ENCODE peak calls at places on chromosomes 2 and 18, in seven cellular contexts. J, W, R, P, Q, Z and O are unnamed samples.

GRCh38 chr2:226050822-226051221 is 651.3 kb downstream of the NYAP2 start:
- DNase-seq in J (no peak), W (no peak), R (no peak), P (no peak), Q (no peak), Z (no peak), O (no peak)

GRCh38 chr2:144607899-144608477 is 88.1 kb upstream of the ZEB2 start:
- DNase-seq in J (no peak), W (no peak), R (no peak), P (no peak), Q (no peak), Z (peak; percentile 52), O (no peak)

GRCh38 chr2:88537640-88538039 is 85.1 kb upstream of the FOXI3 start:
- DNase-seq in J (no peak), W (no peak), R (no peak), P (no peak), Q (no peak), Z (no peak), O (no peak)

GRCh38 chr18:61935362-61935761 is 42.6 kb upstream of the RNF152 start:
- DNase-seq in J (no peak), W (no peak), R (no peak), P (no peak), Q (no peak), Z (no peak), O (no peak)

GRCh38 chr2:112959109-112959591 is 18.7 kb upstream of the IL36G start:
- DNase-seq in J (peak; percentile 48), W (no peak), R (no peak), P (no peak), Q (no peak), Z (no peak), O (no peak)

GRCh38 chr18:31965331-31965970 is 22.5 kb upstream of the TRAPPC8 start:
- DNase-seq in J (no peak), W (no peak), R (no peak), P (no peak), Q (no peak), Z (no peak), O (no peak)

GRCh38 chr2:184520441-184520840 is 77.9 kb upstream of the ZNF804A start:
- DNase-seq in J (no peak), W (no peak), R (no peak), P (no peak), Q (no peak), Z (no peak), O (no peak)

GRCh38 chr2:159106105-159106504 is 137.7 kb downstream of the TANC1 start:
- DNase-seq in J (no peak), W (no peak), R (no peak), P (no peak), Q (no peak), Z (no peak), O (no peak)

GRCh38 chr2:7473135-7473771 is 556.0 kb downstream of the RNF144A start:
- DNase-seq in J (no peak), W (no peak), R (no peak), P (no peak), Q (no peak), Z (no peak), O (no peak)

GRCh38 chr2:53460347-53460746 is 307.3 kb upstream of the CHAC2 start:
- DNase-seq in J (no peak), W (peak; percentile 63), R (no peak), P (no peak), Q (peak; percentile 41), Z (no peak), O (no peak)

GRCh38 chr2:162537651-162538050 is 193.7 kb downstream of the GCA start:
- DNase-seq in J (no peak), W (no peak), R (no peak), P (no peak), Q (no peak), Z (no peak), O (no peak)

GRCh38 chr18:61554946-61555361 is 221.7 kb downstream of the CDH20 start:
- DNase-seq in J (no peak), W (peak; percentile 38), R (no peak), P (no peak), Q (no peak), Z (no peak), O (no peak)

GRCh38 chr2:173599821-173600354 is 245.2 kb downstream of the CDCA7 start:
- DNase-seq in J (no peak), W (no peak), R (no peak), P (no peak), Q (no peak), Z (no peak), O (no peak)

GRCh38 chr18:42141439-42141838 is 186.4 kb downstream of the PIK3C3 start:
- DNase-seq in J (no peak), W (no peak), R (no peak), P (no peak), Q (no peak), Z (no peak), O (no peak)

GRCh38 chr2:230913406-230913805 is 11.6 kb downstream of the GPR55 start:
- DNase-seq in J (peak; percentile 56), W (no peak), R (peak; percentile 25), P (peak; percentile 39), Q (peak; percentile 41), Z (peak; percentile 50), O (no peak)

GRCh38 chr18:54690198-54690597 is 99.2 kb downstream of the DYNAP start:
- DNase-seq in J (no peak), W (peak; percentile 12), R (no peak), P (no peak), Q (no peak), Z (no peak), O (no peak)

GRCh38 chr2:31075936-31076590 is 62.2 kb downstream of the GALNT14 start:
- DNase-seq in J (no peak), W (peak; percentile 96), R (no peak), P (no peak), Q (no peak), Z (no peak), O (no peak)

GRCh38 chr2:31081497-31081896 is 56.7 kb downstream of the GALNT14 start:
- DNase-seq in J (no peak), W (no peak), R (no peak), P (no peak), Q (no peak), Z (no peak), O (no peak)

GRCh38 chr2:31079665-31080064 is 58.6 kb downstream of the GALNT14 start:
- DNase-seq in J (peak; percentile 24), W (no peak), R (no peak), P (no peak), Q (no peak), Z (no peak), O (no peak)

GRCh38 chr2:31080361-31080760 is 57.9 kb downstream of the GALNT14 start:
- DNase-seq in J (no peak), W (no peak), R (no peak), P (no peak), Q (no peak), Z (no peak), O (no peak)

DNA sequence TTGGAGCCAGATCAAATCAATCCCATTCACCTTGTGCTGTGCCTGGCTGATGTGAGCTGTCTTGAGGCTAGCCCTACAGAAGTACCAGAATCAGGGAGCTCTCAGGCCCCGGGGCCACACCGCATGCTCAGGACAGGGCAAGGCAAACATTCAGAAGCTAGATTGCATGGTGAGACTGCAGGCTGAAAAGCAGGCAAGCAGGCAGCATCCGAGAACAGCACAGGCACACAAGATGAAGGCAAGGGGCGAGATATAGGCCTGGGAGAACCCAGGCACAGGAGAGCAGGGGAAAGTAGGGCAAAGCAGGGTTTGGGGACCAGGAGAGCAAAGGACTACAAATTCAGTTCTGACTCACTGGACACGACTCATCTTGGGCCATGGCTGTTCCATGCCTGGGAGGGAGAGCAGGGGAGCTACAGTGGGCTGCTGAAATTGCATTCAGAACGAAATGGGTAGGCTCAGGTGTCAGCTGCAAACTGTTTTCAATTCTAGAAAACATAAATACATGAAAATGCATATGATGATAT is 59.6 kb downstream of the GALNT14 start:
- DNase-seq in J (no peak), W (peak; percentile 24), R (no peak), P (no peak), Q (no peak), Z (no peak), O (no peak)
- H3K4me3 ChIP-seq in J (no peak overlapping the region), W (no peak overlapping the region), R (no peak overlapping the region), P (no peak overlapping the region), Q (no peak overlapping the region), Z (no peak overlapping the region), O (no peak overlapping the region)

GRCh38 chr2:85048534-85048933 is 77.6 kb downstream of the KCMF1 start:
- DNase-seq in J (no peak), W (no peak), R (no peak), P (no peak), Q (no peak), Z (no peak), O (no peak)

GRCh38 chr2:85053802-85054201 is 79.4 kb upstream of the TCF7L1 start:
- DNase-seq in J (peak; percentile 70), W (peak; percentile 81), R (no peak), P (no peak), Q (no peak), Z (no peak), O (no peak)

GRCh38 chr2:85049236-85049635 is 78.3 kb downstream of the KCMF1 start:
- DNase-seq in J (no peak), W (no peak), R (no peak), P (no peak), Q (no peak), Z (no peak), O (no peak)
- H3K27ac ChIP-seq in J (no peak overlapping the region), W (no peak overlapping the region), R (no peak overlapping the region), P (no peak overlapping the region), Q (no peak overlapping the region), Z (no peak overlapping the region), O (no peak overlapping the region)

GRCh38 chr2:136394136-136395060 is 276.4 kb upstream of the CXCR4 start:
- DNase-seq in J (no peak), W (no peak), R (peak; percentile 89), P (no peak), Q (no peak), Z (no peak), O (no peak)
- TF ChIP-seq CTCF in J (no peak), W (no peak), R (no peak), P (no peak), Q (no peak), Z (no peak), O (no peak)

GRCh38 chr2:161102770-161103450 is 57.3 kb upstream of the TANK start:
- DNase-seq in J (no peak), W (peak; percentile 36), R (no peak), P (no peak), Q (no peak), Z (no peak), O (no peak)

GRCh38 chr2:161101406-161101805 is 58.8 kb upstream of the TANK start:
- DNase-seq in J (no peak), W (no peak), R (no peak), P (no peak), Q (no peak), Z (no peak), O (no peak)

GRCh38 chr2:161104054-161104553 is 56.1 kb upstream of the TANK start:
- DNase-seq in J (no peak), W (peak; percentile 42), R (peak; percentile 46), P (no peak), Q (no peak), Z (no peak), O (no peak)

GRCh38 chr2:161100216-161100615 is 60.0 kb upstream of the TANK start:
- DNase-seq in J (no peak), W (no peak), R (no peak), P (no peak), Q (no peak), Z (no peak), O (no peak)

DNA sequence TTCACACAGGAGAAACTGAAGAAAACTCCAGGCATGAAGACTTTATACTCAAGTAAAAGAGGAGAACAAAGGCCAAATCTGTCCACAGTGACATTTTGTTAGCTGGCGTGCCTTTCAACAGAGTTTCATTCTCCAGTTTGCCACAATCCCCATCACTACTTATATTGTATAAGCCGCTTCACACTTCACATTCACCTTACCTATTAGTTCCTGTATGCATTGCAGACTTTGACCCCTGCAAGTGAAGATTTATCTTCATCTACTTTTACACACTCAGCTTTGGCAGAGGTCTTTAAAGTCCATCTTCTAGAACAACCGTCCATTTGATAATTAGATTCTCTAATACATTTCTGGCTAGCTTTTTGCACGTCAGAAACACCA is 56.8 kb upstream of the TANK start:
- DNase-seq in J (no peak), W (no peak), R (no peak), P (no peak), Q (no peak), Z (no peak), O (no peak)
- H3K4me3 ChIP-seq in J (no peak overlapping the region), W (no peak overlapping the region), R (no peak overlapping the region), P (no peak overlapping the region), Q (no peak overlapping the region), Z (no peak overlapping the region), O (no peak overlapping the region)